ENCODE peak calls at places on chromosomes 11 and 22, in eight cellular contexts. One of them, this sample, is unnamed.

GRCh38 chr11:46332093-46332567 is 15.1 kb upstream of the DGKZ start:
- DNase-seq in AG09309: no peak
- DNase-seq in heart left ventricle: no peak
- DNase-seq in tibial nerve: no peak
- DNase-seq in cardiac fibroblast: no peak
- DNase-seq in heart right ventricle: no peak
- DNase-seq in OCI-LY7: no peak
- DNase-seq in astrocyte of the spinal cord: no peak
- DNase-seq in this sample: no peak

GRCh38 chr11:122246885-122247284 is 130.9 kb upstream of the BLID start:
- DNase-seq in heart left ventricle: no peak
- DNase-seq in tibial nerve: no peak
- DNase-seq in OCI-LY7: no peak
- DNase-seq in AG09309: no peak
- DNase-seq in cardiac fibroblast: no peak
- DNase-seq in heart right ventricle: no peak
- DNase-seq in astrocyte of the spinal cord: no peak
- DNase-seq in this sample: peak; percentile 57

GRCh38 chr11:17864478-17864941 is 129.9 kb downstream of the KCNC1 start:
- DNase-seq in AG09309: no peak
- DNase-seq in tibial nerve: no peak
- DNase-seq in heart right ventricle: no peak
- DNase-seq in heart left ventricle: no peak
- DNase-seq in OCI-LY7: peak; percentile 35
- DNase-seq in astrocyte of the spinal cord: no peak
- DNase-seq in cardiac fibroblast: no peak
- DNase-seq in this sample: no peak

GRCh38 chr11:22539851-22540376 is 85.7 kb downstream of the FANCF start:
- DNase-seq in heart left ventricle: no peak
- DNase-seq in AG09309: no peak
- DNase-seq in tibial nerve: peak; percentile 15
- DNase-seq in OCI-LY7: peak; percentile 1
- DNase-seq in cardiac fibroblast: peak; percentile 57
- DNase-seq in astrocyte of the spinal cord: peak; percentile 22
- DNase-seq in heart right ventricle: no peak
- DNase-seq in this sample: no peak

GRCh38 chr22:40919446-40919845 is 31.7 kb upstream of the RBX1 start:
- DNase-seq in heart right ventricle: no peak
- DNase-seq in AG09309: peak; percentile 35
- DNase-seq in cardiac fibroblast: no peak
- DNase-seq in tibial nerve: no peak
- DNase-seq in astrocyte of the spinal cord: no peak
- DNase-seq in OCI-LY7: no peak
- DNase-seq in heart left ventricle: no peak
- DNase-seq in this sample: no peak

GRCh38 chr11:64376071-64376470 is 17.1 kb downstream of the RPS6KA4 start:
- DNase-seq in heart left ventricle: no peak
- DNase-seq in heart right ventricle: no peak
- DNase-seq in cardiac fibroblast: no peak
- DNase-seq in OCI-LY7: no peak
- DNase-seq in AG09309: no peak
- DNase-seq in tibial nerve: no peak
- DNase-seq in astrocyte of the spinal cord: no peak
- DNase-seq in this sample: no peak

GRCh38 chr11:75474878-75475766 is 42.1 kb upstream of the KLHL35 start:
- DNase-seq in cardiac fibroblast: peak; percentile 71
- DNase-seq in heart left ventricle: peak; percentile 63
- DNase-seq in astrocyte of the spinal cord: peak; percentile 29
- DNase-seq in heart right ventricle: peak; percentile 59
- DNase-seq in AG09309: no peak
- DNase-seq in OCI-LY7: peak; percentile 61
- DNase-seq in tibial nerve: peak; percentile 55
- DNase-seq in this sample: peak; percentile 63

GRCh38 chr11:29343465-29344333 is 673.1 kb downstream of the KCNA4 start:
- DNase-seq in AG09309: no peak
- DNase-seq in cardiac fibroblast: peak; percentile 75
- DNase-seq in OCI-LY7: peak; percentile 58
- DNase-seq in heart right ventricle: peak; percentile 49
- DNase-seq in astrocyte of the spinal cord: peak; percentile 36
- DNase-seq in tibial nerve: peak; percentile 25
- DNase-seq in heart left ventricle: peak; percentile 6
- DNase-seq in this sample: peak; percentile 43

GRCh38 chr11:129247129-129247528 is 55.0 kb upstream of the ARHGAP32 start:
- DNase-seq in heart left ventricle: no peak
- DNase-seq in heart right ventricle: no peak
- DNase-seq in astrocyte of the spinal cord: no peak
- DNase-seq in OCI-LY7: no peak
- DNase-seq in cardiac fibroblast: no peak
- DNase-seq in AG09309: no peak
- DNase-seq in tibial nerve: no peak
- DNase-seq in this sample: peak; percentile 55

GRCh38 chr11:128482512-128483191 is 104.7 kb downstream of the ETS1 start:
- DNase-seq in astrocyte of the spinal cord: peak; percentile 69
- DNase-seq in AG09309: peak; percentile 93
- DNase-seq in cardiac fibroblast: peak; percentile 66
- DNase-seq in heart left ventricle: peak; percentile 21
- DNase-seq in tibial nerve: peak; percentile 50
- DNase-seq in heart right ventricle: no peak
- DNase-seq in OCI-LY7: no peak
- DNase-seq in this sample: peak; percentile 61

GRCh38 chr11:100918551-100919500 is 210.8 kb downstream of the PGR start:
- DNase-seq in OCI-LY7: no peak
- DNase-seq in AG09309: no peak
- DNase-seq in heart right ventricle: no peak
- DNase-seq in tibial nerve: no peak
- DNase-seq in heart left ventricle: no peak
- DNase-seq in cardiac fibroblast: peak; percentile 48
- DNase-seq in astrocyte of the spinal cord: peak; percentile 55
- DNase-seq in this sample: no peak

GRCh38 chr11:74950374-74950969 is 1.4 kb downstream of the SPCS2 start:
- DNase-seq in cardiac fibroblast: no peak
- DNase-seq in heart left ventricle: no peak
- DNase-seq in astrocyte of the spinal cord: no peak
- DNase-seq in AG09309: no peak
- DNase-seq in heart right ventricle: no peak
- DNase-seq in tibial nerve: no peak
- DNase-seq in OCI-LY7: peak; percentile 63
- DNase-seq in this sample: no peak

GRCh38 chr11:132126973-132127900 is 756.8 kb downstream of the NTM start:
- DNase-seq in heart left ventricle: peak; percentile 58
- DNase-seq in tibial nerve: peak; percentile 93
- DNase-seq in AG09309: peak; percentile 74
- DNase-seq in astrocyte of the spinal cord: peak; percentile 93
- DNase-seq in heart right ventricle: no peak
- DNase-seq in cardiac fibroblast: peak; percentile 97
- DNase-seq in OCI-LY7: no peak
- DNase-seq in this sample: peak; percentile 97

GRCh38 chr11:76315182-76315853 is 65.6 kb downstream of the THAP12 start:
- DNase-seq in astrocyte of the spinal cord: no peak
- DNase-seq in heart left ventricle: no peak
- DNase-seq in OCI-LY7: no peak
- DNase-seq in cardiac fibroblast: no peak
- DNase-seq in AG09309: no peak
- DNase-seq in tibial nerve: no peak
- DNase-seq in heart right ventricle: no peak
- DNase-seq in this sample: no peak

GRCh38 chr11:43579171-43579918 is 101.2 kb upstream of the HSD17B12 start:
- DNase-seq in heart left ventricle: no peak
- DNase-seq in AG09309: no peak
- DNase-seq in heart right ventricle: no peak
- DNase-seq in tibial nerve: no peak
- DNase-seq in cardiac fibroblast: peak; percentile 44
- DNase-seq in OCI-LY7: peak; percentile 35
- DNase-seq in astrocyte of the spinal cord: peak; percentile 32
- DNase-seq in this sample: peak; percentile 69

DNA sequence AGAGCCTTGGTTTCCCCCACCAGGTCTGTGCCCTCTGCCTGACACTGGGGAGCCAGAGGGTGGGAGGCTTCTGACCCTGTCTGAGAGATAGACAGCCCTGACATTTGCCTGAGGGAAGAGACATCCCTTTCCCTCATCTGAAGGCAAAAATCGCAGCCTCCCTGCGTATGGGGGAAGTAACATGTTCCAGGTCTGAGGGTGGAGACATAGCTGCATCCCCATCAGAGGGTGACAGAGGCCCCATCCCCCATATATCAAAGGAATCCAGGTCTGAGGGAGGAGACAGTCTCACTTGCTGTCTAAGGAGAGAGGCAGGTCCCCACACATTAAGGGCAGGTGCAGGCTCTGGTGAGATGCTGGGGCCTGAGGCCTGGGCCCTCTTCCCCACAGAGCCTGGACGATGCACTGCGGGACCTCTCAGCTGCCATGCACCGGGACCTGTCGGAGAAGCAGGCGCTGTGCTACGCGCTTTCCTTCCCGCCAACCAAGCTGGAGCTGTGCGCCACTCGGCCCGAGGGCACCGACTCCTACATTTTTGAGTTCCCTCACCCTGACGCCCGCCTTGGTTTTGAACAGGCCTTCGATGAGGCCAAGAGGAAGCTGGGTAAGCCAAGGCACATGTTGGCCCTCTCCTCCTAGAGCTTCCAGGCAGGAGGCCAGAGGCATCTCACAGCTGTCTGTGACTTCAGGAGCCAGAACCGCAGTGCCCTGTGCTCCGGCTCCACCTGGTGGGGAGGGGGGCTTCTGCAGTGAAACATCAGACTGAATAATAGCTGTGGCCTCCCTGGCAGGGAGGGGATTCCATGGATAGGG is 16.1 kb upstream of the RELT start:
- DNase-seq in tibial nerve: no peak
- DNase-seq in OCI-LY7: peak; percentile 59
- DNase-seq in heart left ventricle: no peak
- DNase-seq in AG09309: no peak
- DNase-seq in heart right ventricle: no peak
- DNase-seq in astrocyte of the spinal cord: peak; percentile 26
- DNase-seq in cardiac fibroblast: peak; percentile 47
- DNase-seq in this sample: peak; percentile 56
- H3K4me3 ChIP-seq in tibial nerve: no peak overlapping the region
- H3K4me3 ChIP-seq in OCI-LY7: no peak overlapping the region
- H3K4me3 ChIP-seq in heart left ventricle: no peak overlapping the region
- H3K4me3 ChIP-seq in AG09309: no peak overlapping the region
- H3K4me3 ChIP-seq in heart right ventricle: no peak overlapping the region
- H3K4me3 ChIP-seq in astrocyte of the spinal cord: no peak overlapping the region
- H3K4me3 ChIP-seq in cardiac fibroblast: no peak overlapping the region
- H3K4me3 ChIP-seq in this sample: no peak overlapping the region

GRCh38 chr22:50625131-50625567 is 2.8 kb downstream of the ARSA start:
- DNase-seq in heart left ventricle: no peak
- DNase-seq in AG09309: no peak
- DNase-seq in OCI-LY7: no peak
- DNase-seq in astrocyte of the spinal cord: no peak
- DNase-seq in tibial nerve: no peak
- DNase-seq in cardiac fibroblast: no peak
- DNase-seq in heart right ventricle: no peak
- DNase-seq in this sample: no peak

GRCh38 chr22:50624347-50625130 is 3.4 kb downstream of the ARSA start:
- DNase-seq in OCI-LY7: no peak
- DNase-seq in heart left ventricle: no peak
- DNase-seq in heart right ventricle: no peak
- DNase-seq in tibial nerve: no peak
- DNase-seq in cardiac fibroblast: no peak
- DNase-seq in AG09309: no peak
- DNase-seq in astrocyte of the spinal cord: no peak
- DNase-seq in this sample: no peak

GRCh38 chr22:50626856-50627451 is 998 bp downstream of the ARSA start:
- DNase-seq in tibial nerve: no peak
- DNase-seq in heart right ventricle: no peak
- DNase-seq in OCI-LY7: no peak
- DNase-seq in cardiac fibroblast: no peak
- DNase-seq in AG09309: no peak
- DNase-seq in astrocyte of the spinal cord: no peak
- DNase-seq in heart left ventricle: no peak
- DNase-seq in this sample: no peak

GRCh38 chr22:50626314-50626855 is 1.6 kb downstream of the ARSA start:
- DNase-seq in heart right ventricle: no peak
- DNase-seq in OCI-LY7: no peak
- DNase-seq in tibial nerve: no peak
- DNase-seq in cardiac fibroblast: no peak
- DNase-seq in heart left ventricle: no peak
- DNase-seq in astrocyte of the spinal cord: no peak
- DNase-seq in AG09309: no peak
- DNase-seq in this sample: no peak

DNA sequence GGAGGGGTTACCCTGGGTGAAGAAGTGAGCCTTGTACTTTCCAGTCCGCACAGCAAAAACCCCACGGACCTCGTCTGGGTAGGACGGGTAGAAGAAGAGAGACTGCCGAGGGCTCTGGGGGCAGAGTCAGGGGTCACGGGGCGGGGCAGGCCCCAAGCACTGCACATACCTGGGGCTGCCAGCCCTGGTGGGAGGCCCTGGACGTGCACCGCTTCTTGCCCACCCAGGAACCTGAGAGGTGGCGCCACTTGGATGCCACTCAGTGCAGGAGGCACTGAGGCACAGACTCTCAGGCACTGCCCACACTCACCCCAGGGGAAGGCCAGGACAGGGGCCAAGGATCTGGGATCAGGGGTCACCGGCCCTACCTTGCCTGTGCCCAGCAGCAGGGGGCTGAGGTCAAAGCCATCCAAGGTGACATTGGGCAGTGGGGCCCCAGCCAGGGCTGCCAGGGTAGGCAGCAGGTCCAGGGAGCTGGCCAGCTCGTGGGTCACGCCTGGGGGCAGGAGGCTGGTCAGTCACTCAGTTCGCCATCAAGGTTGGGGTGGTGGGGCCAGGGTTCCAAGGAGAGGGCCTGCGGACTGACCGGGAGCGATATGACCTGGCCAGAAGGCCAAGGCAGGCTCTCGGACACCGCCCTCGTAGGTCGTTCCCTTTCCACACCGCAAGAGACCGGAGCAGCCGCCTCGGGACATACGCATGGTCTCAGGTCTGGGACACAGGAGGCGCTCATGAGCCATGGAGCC is 2.2 kb downstream of the ARSA start:
- DNase-seq in AG09309: no peak
- DNase-seq in tibial nerve: no peak
- DNase-seq in heart left ventricle: no peak
- DNase-seq in heart right ventricle: peak; percentile 38
- DNase-seq in cardiac fibroblast: no peak
- DNase-seq in astrocyte of the spinal cord: no peak
- DNase-seq in OCI-LY7: no peak
- DNase-seq in this sample: no peak
- TF ChIP-seq CTCF in AG09309: no peak
- TF ChIP-seq CTCF in tibial nerve: no peak
- TF ChIP-seq CTCF in heart left ventricle: no peak
- TF ChIP-seq CTCF in heart right ventricle: no peak
- TF ChIP-seq CTCF in cardiac fibroblast: no peak
- TF ChIP-seq CTCF in astrocyte of the spinal cord: no peak
- TF ChIP-seq CTCF in OCI-LY7: peak; percentile 27
- TF ChIP-seq CTCF in this sample: no peak

GRCh38 chr11:130344846-130345245 is 30.1 kb upstream of the ZBTB44 start:
- DNase-seq in heart left ventricle: no peak
- DNase-seq in AG09309: no peak
- DNase-seq in astrocyte of the spinal cord: no peak
- DNase-seq in OCI-LY7: no peak
- DNase-seq in tibial nerve: no peak
- DNase-seq in cardiac fibroblast: no peak
- DNase-seq in heart right ventricle: no peak
- DNase-seq in this sample: no peak
- H3K4me3 ChIP-seq in heart left ventricle: no peak overlapping the region
- H3K4me3 ChIP-seq in AG09309: no peak overlapping the region
- H3K4me3 ChIP-seq in astrocyte of the spinal cord: no peak overlapping the region
- H3K4me3 ChIP-seq in OCI-LY7: no peak overlapping the region
- H3K4me3 ChIP-seq in tibial nerve: no peak overlapping the region
- H3K4me3 ChIP-seq in cardiac fibroblast: no peak overlapping the region
- H3K4me3 ChIP-seq in heart right ventricle: no peak overlapping the region
- H3K4me3 ChIP-seq in this sample: no peak overlapping the region

GRCh38 chr11:48124880-48125279 is 91.7 kb upstream of the OR4B1 start:
- DNase-seq in OCI-LY7: no peak
- DNase-seq in cardiac fibroblast: no peak
- DNase-seq in astrocyte of the spinal cord: no peak
- DNase-seq in heart right ventricle: no peak
- DNase-seq in tibial nerve: no peak
- DNase-seq in heart left ventricle: no peak
- DNase-seq in AG09309: no peak
- DNase-seq in this sample: no peak
- TF ChIP-seq CTCF in OCI-LY7: no peak
- TF ChIP-seq CTCF in cardiac fibroblast: no peak
- TF ChIP-seq CTCF in astrocyte of the spinal cord: no peak
- TF ChIP-seq CTCF in heart right ventricle: no peak
- TF ChIP-seq CTCF in tibial nerve: no peak
- TF ChIP-seq CTCF in heart left ventricle: no peak
- TF ChIP-seq CTCF in AG09309: no peak
- TF ChIP-seq CTCF in this sample: no peak